ENCODE peak calls at places on chromosome 3, in seven cellular contexts. One of them, this sample, is unnamed.

GRCh38 chr3:39101022-39101689 is 6.3 kb downstream of the GORASP1 start:
- DNase-seq in activated CD8-positive, alpha-beta memory T cell treated with anti-CD3 and anti-CD28 coated beads for 48 hours: no peak
- DNase-seq in NCI-H460: peak
- DNase-seq in GM23338: peak
- DNase-seq in tibial nerve: no peak
- DNase-seq in HT1080: peak
- DNase-seq in thoracic aorta: no peak
- DNase-seq in this sample: no peak

GRCh38 chr3:141303481-141304223 is 64.7 kb upstream of the ZBTB38 start:
- DNase-seq in NCI-H460: peak
- DNase-seq in activated CD8-positive, alpha-beta memory T cell treated with anti-CD3 and anti-CD28 coated beads for 48 hours: no peak
- DNase-seq in GM23338: peak
- DNase-seq in thoracic aorta: no peak
- DNase-seq in tibial nerve: no peak
- DNase-seq in HT1080: peak
- DNase-seq in this sample: peak

GRCh38 chr3:150410311-150411105 is 2.4 kb downstream of the TSC22D2 start:
- DNase-seq in thoracic aorta: peak
- DNase-seq in NCI-H460: no peak
- DNase-seq in activated CD8-positive, alpha-beta memory T cell treated with anti-CD3 and anti-CD28 coated beads for 48 hours: no peak
- DNase-seq in HT1080: peak
- DNase-seq in GM23338: peak
- DNase-seq in tibial nerve: no peak
- DNase-seq in this sample: no peak

GRCh38 chr3:102180291-102180931 is 254.4 kb upstream of the ZPLD1 start:
- DNase-seq in thoracic aorta: no peak
- DNase-seq in activated CD8-positive, alpha-beta memory T cell treated with anti-CD3 and anti-CD28 coated beads for 48 hours: no peak
- DNase-seq in HT1080: peak
- DNase-seq in GM23338: no peak
- DNase-seq in tibial nerve: no peak
- DNase-seq in NCI-H460: no peak
- DNase-seq in this sample: no peak

GRCh38 chr3:170634663-170635096 is 48.8 kb upstream of the SLC7A14 start:
- DNase-seq in thoracic aorta: no peak
- DNase-seq in activated CD8-positive, alpha-beta memory T cell treated with anti-CD3 and anti-CD28 coated beads for 48 hours: no peak
- DNase-seq in NCI-H460: no peak
- DNase-seq in GM23338: no peak
- DNase-seq in tibial nerve: no peak
- DNase-seq in HT1080: no peak
- DNase-seq in this sample: no peak

GRCh38 chr3:44584646-44585501 is at the start of gene ZNF660:
- DNase-seq in HT1080: peak
- DNase-seq in NCI-H460: no peak
- DNase-seq in tibial nerve: no peak
- DNase-seq in thoracic aorta: peak
- DNase-seq in activated CD8-positive, alpha-beta memory T cell treated with anti-CD3 and anti-CD28 coated beads for 48 hours: no peak
- DNase-seq in GM23338: peak
- DNase-seq in this sample: no peak

GRCh38 chr3:21634112-21634511 is 116.9 kb downstream of the ZNF385D start:
- DNase-seq in tibial nerve: no peak
- DNase-seq in HT1080: no peak
- DNase-seq in GM23338: no peak
- DNase-seq in NCI-H460: no peak
- DNase-seq in thoracic aorta: no peak
- DNase-seq in activated CD8-positive, alpha-beta memory T cell treated with anti-CD3 and anti-CD28 coated beads for 48 hours: no peak
- DNase-seq in this sample: no peak

GRCh38 chr3:186901135-186901734 is 29.1 kb upstream of the ST6GAL1 start:
- DNase-seq in thoracic aorta: no peak
- DNase-seq in tibial nerve: no peak
- DNase-seq in GM23338: no peak
- DNase-seq in activated CD8-positive, alpha-beta memory T cell treated with anti-CD3 and anti-CD28 coated beads for 48 hours: no peak
- DNase-seq in HT1080: peak
- DNase-seq in NCI-H460: peak
- DNase-seq in this sample: no peak

GRCh38 chr3:10707089-10707983 is 108.7 kb upstream of the SLC6A11 start:
- DNase-seq in thoracic aorta: no peak
- DNase-seq in activated CD8-positive, alpha-beta memory T cell treated with anti-CD3 and anti-CD28 coated beads for 48 hours: no peak
- DNase-seq in NCI-H460: no peak
- DNase-seq in HT1080: no peak
- DNase-seq in tibial nerve: no peak
- DNase-seq in GM23338: peak
- DNase-seq in this sample: no peak

GRCh38 chr3:38566215-38566528 is 70.0 kb downstream of the EXOG start:
- DNase-seq in tibial nerve: no peak
- DNase-seq in HT1080: no peak
- DNase-seq in GM23338: no peak
- DNase-seq in activated CD8-positive, alpha-beta memory T cell treated with anti-CD3 and anti-CD28 coated beads for 48 hours: no peak
- DNase-seq in thoracic aorta: no peak
- DNase-seq in NCI-H460: no peak
- DNase-seq in this sample: no peak

GRCh38 chr3:183122257-183122932 is 23.1 kb upstream of the MCCC1 start:
- DNase-seq in thoracic aorta: no peak
- DNase-seq in tibial nerve: no peak
- DNase-seq in activated CD8-positive, alpha-beta memory T cell treated with anti-CD3 and anti-CD28 coated beads for 48 hours: no peak
- DNase-seq in NCI-H460: peak
- DNase-seq in HT1080: peak
- DNase-seq in GM23338: peak
- DNase-seq in this sample: no peak

GRCh38 chr3:179460260-179460659 is 9.0 kb upstream of the GNB4 start:
- DNase-seq in NCI-H460: no peak
- DNase-seq in thoracic aorta: no peak
- DNase-seq in tibial nerve: no peak
- DNase-seq in activated CD8-positive, alpha-beta memory T cell treated with anti-CD3 and anti-CD28 coated beads for 48 hours: no peak
- DNase-seq in HT1080: no peak
- DNase-seq in GM23338: no peak
- DNase-seq in this sample: no peak

GRCh38 chr3:111774622-111775021 is 84.4 kb upstream of the PHLDB2 start:
- DNase-seq in thoracic aorta: no peak
- DNase-seq in activated CD8-positive, alpha-beta memory T cell treated with anti-CD3 and anti-CD28 coated beads for 48 hours: no peak
- DNase-seq in tibial nerve: no peak
- DNase-seq in GM23338: no peak
- DNase-seq in NCI-H460: no peak
- DNase-seq in HT1080: no peak
- DNase-seq in this sample: no peak

GRCh38 chr3:128006471-128007424 is 45.5 kb upstream of the SEC61A1 start:
- DNase-seq in GM23338: peak
- DNase-seq in thoracic aorta: no peak
- DNase-seq in HT1080: no peak
- DNase-seq in tibial nerve: no peak
- DNase-seq in NCI-H460: no peak
- DNase-seq in activated CD8-positive, alpha-beta memory T cell treated with anti-CD3 and anti-CD28 coated beads for 48 hours: no peak
- DNase-seq in this sample: no peak

GRCh38 chr3:150495149-150495548 is 51.1 kb downstream of the SERP1 start:
- DNase-seq in HT1080: no peak
- DNase-seq in thoracic aorta: no peak
- DNase-seq in activated CD8-positive, alpha-beta memory T cell treated with anti-CD3 and anti-CD28 coated beads for 48 hours: no peak
- DNase-seq in GM23338: no peak
- DNase-seq in NCI-H460: no peak
- DNase-seq in tibial nerve: no peak
- DNase-seq in this sample: no peak

GRCh38 chr3:111229301-111229700 is 157.7 kb downstream of the NECTIN3 start:
- DNase-seq in NCI-H460: no peak
- DNase-seq in tibial nerve: no peak
- DNase-seq in HT1080: no peak
- DNase-seq in activated CD8-positive, alpha-beta memory T cell treated with anti-CD3 and anti-CD28 coated beads for 48 hours: no peak
- DNase-seq in GM23338: no peak
- DNase-seq in thoracic aorta: no peak
- DNase-seq in this sample: no peak

GRCh38 chr3:41581700-41582099 is 380.2 kb downstream of the ULK4 start:
- DNase-seq in thoracic aorta: no peak
- DNase-seq in activated CD8-positive, alpha-beta memory T cell treated with anti-CD3 and anti-CD28 coated beads for 48 hours: no peak
- DNase-seq in HT1080: no peak
- DNase-seq in GM23338: no peak
- DNase-seq in NCI-H460: no peak
- DNase-seq in tibial nerve: no peak
- DNase-seq in this sample: no peak

GRCh38 chr3:149152420-149152819 is 23.0 kb downstream of the HPS3 start:
- DNase-seq in tibial nerve: no peak
- DNase-seq in activated CD8-positive, alpha-beta memory T cell treated with anti-CD3 and anti-CD28 coated beads for 48 hours: no peak
- DNase-seq in HT1080: peak
- DNase-seq in GM23338: no peak
- DNase-seq in NCI-H460: no peak
- DNase-seq in thoracic aorta: no peak
- DNase-seq in this sample: no peak

GRCh38 chr3:83002869-83003445 is 1241.5 kb upstream of the GBE1 start:
- DNase-seq in NCI-H460: no peak
- DNase-seq in thoracic aorta: no peak
- DNase-seq in tibial nerve: no peak
- DNase-seq in GM23338: peak
- DNase-seq in activated CD8-positive, alpha-beta memory T cell treated with anti-CD3 and anti-CD28 coated beads for 48 hours: no peak
- DNase-seq in HT1080: no peak
- DNase-seq in this sample: no peak

GRCh38 chr3:153503873-153504272 is 341.8 kb downstream of the RAP2B start:
- DNase-seq in GM23338: no peak
- DNase-seq in HT1080: peak
- DNase-seq in thoracic aorta: no peak
- DNase-seq in NCI-H460: no peak
- DNase-seq in activated CD8-positive, alpha-beta memory T cell treated with anti-CD3 and anti-CD28 coated beads for 48 hours: no peak
- DNase-seq in tibial nerve: no peak
- DNase-seq in this sample: no peak

GRCh38 chr3:99114565-99115291 is 213.2 kb upstream of the DCBLD2 start:
- DNase-seq in GM23338: peak
- DNase-seq in NCI-H460: peak
- DNase-seq in thoracic aorta: no peak
- DNase-seq in tibial nerve: no peak
- DNase-seq in activated CD8-positive, alpha-beta memory T cell treated with anti-CD3 and anti-CD28 coated beads for 48 hours: no peak
- DNase-seq in HT1080: peak
- DNase-seq in this sample: peak

GRCh38 chr3:177835917-177836316 is 638.6 kb upstream of the TBL1XR1 start:
- DNase-seq in tibial nerve: no peak
- DNase-seq in GM23338: no peak
- DNase-seq in NCI-H460: no peak
- DNase-seq in activated CD8-positive, alpha-beta memory T cell treated with anti-CD3 and anti-CD28 coated beads for 48 hours: no peak
- DNase-seq in HT1080: peak
- DNase-seq in thoracic aorta: no peak
- DNase-seq in this sample: no peak

GRCh38 chr3:4343258-4343657 is 40.1 kb downstream of the SETMAR start:
- DNase-seq in HT1080: peak
- DNase-seq in activated CD8-positive, alpha-beta memory T cell treated with anti-CD3 and anti-CD28 coated beads for 48 hours: no peak
- DNase-seq in GM23338: no peak
- DNase-seq in thoracic aorta: no peak
- DNase-seq in tibial nerve: no peak
- DNase-seq in NCI-H460: no peak
- DNase-seq in this sample: no peak

GRCh38 chr3:76631251-76631650 is 408.6 kb upstream of the ROBO2 start:
- DNase-seq in GM23338: no peak
- DNase-seq in thoracic aorta: no peak
- DNase-seq in NCI-H460: no peak
- DNase-seq in activated CD8-positive, alpha-beta memory T cell treated with anti-CD3 and anti-CD28 coated beads for 48 hours: no peak
- DNase-seq in tibial nerve: no peak
- DNase-seq in HT1080: no peak
- DNase-seq in this sample: no peak

GRCh38 chr3:49566312-49566711 is 12.0 kb downstream of the BSN start:
- DNase-seq in GM23338: peak
- DNase-seq in tibial nerve: no peak
- DNase-seq in activated CD8-positive, alpha-beta memory T cell treated with anti-CD3 and anti-CD28 coated beads for 48 hours: no peak
- DNase-seq in HT1080: no peak
- DNase-seq in NCI-H460: no peak
- DNase-seq in thoracic aorta: no peak
- DNase-seq in this sample: no peak

GRCh38 chr3:197597335-197597734 is 41.6 kb upstream of the BDH1 start:
- DNase-seq in NCI-H460: no peak
- DNase-seq in GM23338: no peak
- DNase-seq in activated CD8-positive, alpha-beta memory T cell treated with anti-CD3 and anti-CD28 coated beads for 48 hours: no peak
- DNase-seq in thoracic aorta: no peak
- DNase-seq in HT1080: no peak
- DNase-seq in tibial nerve: no peak
- DNase-seq in this sample: no peak

GRCh38 chr3:93855406-93855805 is 118.3 kb downstream of the PROS1 start:
- DNase-seq in GM23338: no peak
- DNase-seq in activated CD8-positive, alpha-beta memory T cell treated with anti-CD3 and anti-CD28 coated beads for 48 hours: no peak
- DNase-seq in HT1080: no peak
- DNase-seq in NCI-H460: no peak
- DNase-seq in thoracic aorta: no peak
- DNase-seq in tibial nerve: no peak
- DNase-seq in this sample: no peak

GRCh38 chr3:4994144-4994730 is 15.0 kb downstream of the BHLHE40 start:
- DNase-seq in tibial nerve: no peak
- DNase-seq in thoracic aorta: no peak
- DNase-seq in HT1080: peak
- DNase-seq in activated CD8-positive, alpha-beta memory T cell treated with anti-CD3 and anti-CD28 coated beads for 48 hours: no peak
- DNase-seq in GM23338: no peak
- DNase-seq in NCI-H460: no peak
- DNase-seq in this sample: peak

GRCh38 chr3:17912011-17912760 is 169.8 kb upstream of the TBC1D5 start:
- DNase-seq in NCI-H460: no peak
- DNase-seq in GM23338: no peak
- DNase-seq in tibial nerve: no peak
- DNase-seq in HT1080: no peak
- DNase-seq in thoracic aorta: no peak
- DNase-seq in activated CD8-positive, alpha-beta memory T cell treated with anti-CD3 and anti-CD28 coated beads for 48 hours: no peak
- DNase-seq in this sample: no peak

GRCh38 chr3:101873619-101874018 is 24.3 kb downstream of the NFKBIZ start:
- DNase-seq in activated CD8-positive, alpha-beta memory T cell treated with anti-CD3 and anti-CD28 coated beads for 48 hours: no peak
- DNase-seq in NCI-H460: no peak
- DNase-seq in thoracic aorta: no peak
- DNase-seq in HT1080: peak
- DNase-seq in tibial nerve: no peak
- DNase-seq in GM23338: no peak
- DNase-seq in this sample: no peak

GRCh38 chr3:143883151-143883550 is 34.9 kb upstream of the SLC9A9 start:
- DNase-seq in NCI-H460: no peak
- DNase-seq in thoracic aorta: no peak
- DNase-seq in GM23338: no peak
- DNase-seq in tibial nerve: no peak
- DNase-seq in HT1080: no peak
- DNase-seq in activated CD8-positive, alpha-beta memory T cell treated with anti-CD3 and anti-CD28 coated beads for 48 hours: no peak
- DNase-seq in this sample: no peak

This sample was measured in SW 1271.